ENCODE peak calls at places on chromosome 16, in four cellular contexts. One of them, this sample, is unnamed.

GRCh38 chr16:12170103-12171025 is 193.8 kb downstream of the SNX29 start:
- DNase-seq in HCT116: no peak
- DNase-seq in MM.1S: no peak
- DNase-seq in Karpas-422: no peak
- DNase-seq in this sample: no peak

GRCh38 chr16:58451945-58452401 is 48.0 kb upstream of the NDRG4 start:
- DNase-seq in HCT116: no peak
- DNase-seq in MM.1S: no peak
- DNase-seq in Karpas-422: no peak
- DNase-seq in this sample: peak; percentile 84

GRCh38 chr16:76668207-76668725 is 391.1 kb downstream of the CNTNAP4 start:
- DNase-seq in HCT116: no peak
- DNase-seq in MM.1S: no peak
- DNase-seq in Karpas-422: peak; percentile 46
- DNase-seq in this sample: no peak

GRCh38 chr16:81238296-81239011 is at the start of gene BCO1:
- DNase-seq in HCT116: no peak
- DNase-seq in MM.1S: no peak
- DNase-seq in Karpas-422: no peak
- DNase-seq in this sample: peak; percentile 53

GRCh38 chr16:5895137-5895536 is 797.5 kb upstream of the EEF2KMT start:
- DNase-seq in HCT116: no peak
- DNase-seq in MM.1S: no peak
- DNase-seq in Karpas-422: no peak
- DNase-seq in this sample: no peak

GRCh38 chr16:12220721-12221120 is 244.2 kb downstream of the SNX29 start:
- DNase-seq in HCT116: no peak
- DNase-seq in MM.1S: no peak
- DNase-seq in Karpas-422: no peak
- DNase-seq in this sample: no peak

GRCh38 chr16:89422905-89423630 is 67.3 kb downstream of the ANKRD11 start:
- DNase-seq in HCT116: no peak
- DNase-seq in MM.1S: peak; percentile 44
- DNase-seq in Karpas-422: no peak
- DNase-seq in this sample: peak; percentile 59

GRCh38 chr16:23754594-23755483 is at the start of gene CHP2:
- DNase-seq in HCT116: no peak
- DNase-seq in MM.1S: no peak
- DNase-seq in Karpas-422: no peak
- DNase-seq in this sample: no peak

GRCh38 chr16:57623251-57624043 is 5.0 kb upstream of the ADGRG1 start:
- DNase-seq in HCT116: peak; percentile 55
- DNase-seq in MM.1S: peak; percentile 78
- DNase-seq in Karpas-422: no peak
- DNase-seq in this sample: peak; percentile 90

GRCh38 chr16:77860944-77861343 is 72.6 kb downstream of the VAT1L start:
- DNase-seq in HCT116: no peak
- DNase-seq in MM.1S: no peak
- DNase-seq in Karpas-422: no peak
- DNase-seq in this sample: no peak

GRCh38 chr16:50841081-50841886 is 99.4 kb downstream of the CYLD start:
- DNase-seq in HCT116: no peak
- DNase-seq in MM.1S: no peak
- DNase-seq in Karpas-422: no peak
- DNase-seq in this sample: no peak

GRCh38 chr16:13956635-13957196 is 36.8 kb downstream of the ERCC4 start:
- DNase-seq in HCT116: no peak
- DNase-seq in MM.1S: no peak
- DNase-seq in Karpas-422: peak; percentile 49
- DNase-seq in this sample: no peak

GRCh38 chr16:50326835-50327465 is 41.8 kb downstream of the BRD7 start:
- DNase-seq in HCT116: peak; percentile 31
- DNase-seq in MM.1S: peak; percentile 79
- DNase-seq in Karpas-422: peak; percentile 93
- DNase-seq in this sample: peak; percentile 58

GRCh38 chr16:20249247-20249646 is 78.1 kb downstream of the GP2 start:
- DNase-seq in HCT116: no peak
- DNase-seq in MM.1S: no peak
- DNase-seq in Karpas-422: no peak
- DNase-seq in this sample: no peak

GRCh38 chr16:20740007-20740883 is 1.4 kb downstream of the THUMPD1 start:
- DNase-seq in HCT116: no peak
- DNase-seq in MM.1S: peak; percentile 64
- DNase-seq in Karpas-422: peak; percentile 62
- DNase-seq in this sample: peak; percentile 37

GRCh38 chr16:66617728-66618127 is 13.2 kb downstream of the CMTM3 start:
- DNase-seq in HCT116: no peak
- DNase-seq in MM.1S: no peak
- DNase-seq in Karpas-422: no peak
- DNase-seq in this sample: no peak

GRCh38 chr16:88650749-88651275 is at the start of gene CYBA:
- DNase-seq in HCT116: peak; percentile 57
- DNase-seq in MM.1S: peak; percentile 72
- DNase-seq in Karpas-422: peak; percentile 95
- DNase-seq in this sample: no peak

GRCh38 chr16:88810166-88810867 is 1.4 kb downstream of the APRT start:
- DNase-seq in HCT116: no peak
- DNase-seq in MM.1S: no peak
- DNase-seq in Karpas-422: peak; percentile 79
- DNase-seq in this sample: peak; percentile 22

GRCh38 chr16:67304006-67304405 is 22.5 kb downstream of the KCTD19 start:
- DNase-seq in HCT116: no peak
- DNase-seq in MM.1S: no peak
- DNase-seq in Karpas-422: no peak
- DNase-seq in this sample: no peak

GRCh38 chr16:54286330-54287017 is at the start of gene IRX3:
- DNase-seq in HCT116: peak; percentile 66
- DNase-seq in MM.1S: no peak
- DNase-seq in Karpas-422: no peak
- DNase-seq in this sample: peak; percentile 19

GRCh38 chr16:4909825-4910224 is 27.1 kb downstream of the PPL start:
- DNase-seq in HCT116: no peak
- DNase-seq in MM.1S: no peak
- DNase-seq in Karpas-422: no peak
- DNase-seq in this sample: peak; percentile 18

GRCh38 chr16:57264950-57265371 is 19.5 kb downstream of the PLLP start:
- DNase-seq in HCT116: no peak
- DNase-seq in MM.1S: no peak
- DNase-seq in Karpas-422: no peak
- DNase-seq in this sample: no peak

GRCh38 chr16:83458612-83459011 is 349.2 kb upstream of the HSBP1 start:
- DNase-seq in HCT116: no peak
- DNase-seq in MM.1S: peak; percentile 6
- DNase-seq in Karpas-422: no peak
- DNase-seq in this sample: no peak

GRCh38 chr16:24689128-24689527 is 40.3 kb upstream of the TNRC6A start:
- DNase-seq in HCT116: peak; percentile 57
- DNase-seq in MM.1S: no peak
- DNase-seq in Karpas-422: peak; percentile 62
- DNase-seq in this sample: peak; percentile 14

GRCh38 chr16:82627811-82628339 is 1.1 kb downstream of the CDH13 start:
- DNase-seq in HCT116: no peak
- DNase-seq in MM.1S: no peak
- DNase-seq in Karpas-422: no peak
- DNase-seq in this sample: peak; percentile 51

GRCh38 chr16:89187337-89188063 is 12.8 kb downstream of the SLC22A31 start:
- DNase-seq in HCT116: no peak
- DNase-seq in MM.1S: no peak
- DNase-seq in Karpas-422: peak; percentile 66
- DNase-seq in this sample: no peak

GRCh38 chr16:88626646-88627045 is 11.7 kb upstream of the IL17C start:
- DNase-seq in HCT116: no peak
- DNase-seq in MM.1S: no peak
- DNase-seq in Karpas-422: no peak
- DNase-seq in this sample: no peak

GRCh38 chr16:65075877-65076276 is 46.0 kb downstream of the CDH11 start:
- DNase-seq in HCT116: no peak
- DNase-seq in MM.1S: no peak
- DNase-seq in Karpas-422: no peak
- DNase-seq in this sample: no peak

GRCh38 chr16:86306046-86306644 is 204.2 kb upstream of the FOXF1 start:
- DNase-seq in HCT116: no peak
- DNase-seq in MM.1S: no peak
- DNase-seq in Karpas-422: no peak
- DNase-seq in this sample: no peak

GRCh38 chr16:89864421-89864820 is 9.0 kb upstream of the TCF25 start:
- DNase-seq in HCT116: peak; percentile 21
- DNase-seq in MM.1S: no peak
- DNase-seq in Karpas-422: no peak
- DNase-seq in this sample: peak; percentile 59

GRCh38 chr16:22816475-22816874 is 2.5 kb downstream of the HS3ST2 start:
- DNase-seq in HCT116: no peak
- DNase-seq in MM.1S: no peak
- DNase-seq in Karpas-422: no peak
- DNase-seq in this sample: peak; percentile 66

GRCh38 chr16:46629331-46629843 is 8.2 kb upstream of the SHCBP1 start:
- DNase-seq in HCT116: peak; percentile 59
- DNase-seq in MM.1S: peak; percentile 49
- DNase-seq in Karpas-422: peak; percentile 43
- DNase-seq in this sample: peak; percentile 74

GRCh38 chr16:84950906-84951305 is 60.4 kb downstream of the ZDHHC7 start:
- DNase-seq in HCT116: no peak
- DNase-seq in MM.1S: peak; percentile 10
- DNase-seq in Karpas-422: peak; percentile 82
- DNase-seq in this sample: peak; percentile 42

DNA sequence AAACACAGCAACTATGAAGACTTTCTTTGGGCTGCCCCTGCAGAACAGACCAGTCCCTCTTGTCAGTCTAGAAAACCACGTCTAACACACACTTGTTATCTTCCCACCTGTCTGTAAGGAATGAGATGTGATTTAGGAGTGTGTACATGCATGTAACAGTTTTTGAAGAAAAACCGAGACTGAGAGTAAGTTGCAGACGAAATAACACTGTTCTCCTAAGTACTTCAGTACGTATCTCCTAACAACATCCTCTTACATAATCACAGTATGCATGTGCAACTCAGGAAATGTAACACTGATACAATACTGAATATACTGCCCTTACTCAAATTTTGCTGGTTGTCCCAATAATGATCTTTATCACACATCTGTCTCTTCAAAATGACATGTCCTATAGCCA is 25.8 kb downstream of the CREBBP start:
- DNase-seq in HCT116: no peak
- DNase-seq in MM.1S: no peak
- DNase-seq in Karpas-422: no peak
- DNase-seq in this sample: no peak
- H4K20me1 ChIP-seq in HCT116: peaks cover 3% of the 10 kb centered on the region
- H4K20me1 ChIP-seq in MM.1S: peaks cover 60% of the 10 kb centered on the region
- H4K20me1 ChIP-seq in Karpas-422: peaks cover 31% of the 10 kb centered on the region
- H4K20me1 ChIP-seq in this sample: peaks cover 21% of the 10 kb centered on the region

GRCh38 chr16:721765-722481 is 977 bp downstream of the ANTKMT start:
- DNase-seq in HCT116: no peak
- DNase-seq in MM.1S: no peak
- DNase-seq in Karpas-422: peak; percentile 45
- DNase-seq in this sample: no peak
- H3K9ac ChIP-seq in HCT116: peak overlapping the region; percentile 98
- H3K9ac ChIP-seq in MM.1S: no peak overlapping the region
- H3K9ac ChIP-seq in Karpas-422: peak overlapping the region; percentile 99
- H3K9ac ChIP-seq in this sample: no peak overlapping the region

DNA sequence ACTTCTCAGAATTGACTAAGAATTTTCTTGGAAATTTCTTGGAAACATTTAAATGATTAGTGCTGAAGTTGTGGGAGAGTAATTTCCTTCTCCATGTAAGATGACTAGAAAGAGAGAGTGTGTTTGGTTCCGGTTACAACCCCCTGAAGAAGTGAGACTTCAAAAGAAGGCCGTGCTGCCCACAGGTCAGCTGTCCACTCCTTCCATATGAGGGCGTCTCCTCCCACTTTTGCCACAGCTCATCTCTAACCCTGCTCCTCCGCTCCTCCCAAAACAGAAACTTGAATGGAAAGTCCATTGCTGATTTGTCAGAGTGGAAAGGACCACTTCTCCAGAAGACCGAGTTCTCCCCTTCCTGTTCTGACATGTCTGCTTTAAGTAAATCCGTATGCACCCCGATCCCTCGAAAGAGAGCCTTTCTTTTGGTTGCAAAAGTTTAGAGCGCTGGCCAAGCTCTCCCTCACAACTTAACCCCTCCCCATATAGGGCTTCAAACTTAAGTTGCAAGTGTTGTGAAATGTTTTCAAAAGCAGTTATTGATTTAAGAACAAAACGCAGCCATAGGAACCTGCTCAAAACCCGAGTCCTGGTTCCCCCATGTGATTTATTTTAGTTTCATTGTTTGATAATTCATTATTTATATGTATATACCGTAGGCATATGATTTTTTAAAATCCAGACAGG is 129.5 kb downstream of the SOCS1 start:
- DNase-seq in HCT116: no peak
- DNase-seq in MM.1S: no peak
- DNase-seq in Karpas-422: no peak
- DNase-seq in this sample: no peak
- H3K9me2 ChIP-seq in HCT116: no peaks in the 10 kb centered on the region
- H3K9me2 ChIP-seq in MM.1S: no peaks in the 10 kb centered on the region
- H3K9me2 ChIP-seq in Karpas-422: no peaks in the 10 kb centered on the region
- H3K9me2 ChIP-seq in this sample: no peaks in the 10 kb centered on the region

GRCh38 chr16:87393680-87394055 is 1.5 kb downstream of the MAP1LC3B start:
- DNase-seq in HCT116: no peak
- DNase-seq in MM.1S: no peak
- DNase-seq in Karpas-422: no peak
- DNase-seq in this sample: no peak
- H4K20me1 ChIP-seq in HCT116: peaks cover 7% of the 10 kb centered on the region
- H4K20me1 ChIP-seq in MM.1S: peaks cover 3% of the 10 kb centered on the region
- H4K20me1 ChIP-seq in Karpas-422: peaks cover 25% of the 10 kb centered on the region
- H4K20me1 ChIP-seq in this sample: peaks cover 18% of the 10 kb centered on the region

GRCh38 chr16:55369151-55369550 is 45.1 kb downstream of the IRX6 start:
- DNase-seq in HCT116: no peak
- DNase-seq in MM.1S: no peak
- DNase-seq in Karpas-422: no peak
- DNase-seq in this sample: no peak

GRCh38 chr16:55367301-55367745 is 43.3 kb downstream of the IRX6 start:
- DNase-seq in HCT116: no peak
- DNase-seq in MM.1S: no peak
- DNase-seq in Karpas-422: no peak
- DNase-seq in this sample: no peak

GRCh38 chr16:55364811-55365210 is 40.8 kb downstream of the IRX6 start:
- DNase-seq in HCT116: no peak
- DNase-seq in MM.1S: no peak
- DNase-seq in Karpas-422: no peak
- DNase-seq in this sample: no peak

GRCh38 chr16:55368205-55368604 is 44.2 kb downstream of the IRX6 start:
- DNase-seq in HCT116: no peak
- DNase-seq in MM.1S: no peak
- DNase-seq in Karpas-422: no peak
- DNase-seq in this sample: no peak

DNA sequence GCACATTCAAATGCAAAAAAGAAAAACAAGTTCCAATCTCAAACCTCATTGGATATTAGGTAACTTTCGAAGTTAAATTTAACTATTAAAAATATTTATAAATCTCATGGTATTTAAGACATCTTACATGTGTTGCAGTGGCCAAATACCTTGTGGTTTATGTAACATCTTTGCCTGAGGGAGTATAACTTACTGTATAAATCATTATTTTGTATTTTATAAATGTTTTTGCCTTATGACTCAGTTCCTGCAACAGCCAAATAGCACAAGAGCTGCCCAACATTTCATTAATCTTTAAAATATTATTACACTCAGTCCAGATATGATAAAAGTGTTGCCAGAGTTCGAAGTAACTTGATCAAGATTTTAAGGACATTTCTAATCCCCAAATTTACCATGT is 43.8 kb downstream of the IRX6 start:
- DNase-seq in HCT116: no peak
- DNase-seq in MM.1S: no peak
- DNase-seq in Karpas-422: no peak
- DNase-seq in this sample: no peak
- H3K9ac ChIP-seq in HCT116: no peak overlapping the region
- H3K9ac ChIP-seq in MM.1S: no peak overlapping the region
- H3K9ac ChIP-seq in Karpas-422: no peak overlapping the region
- H3K9ac ChIP-seq in this sample: no peak overlapping the region

This sample was measured in PC-3.